ENCODE peak calls at places on chromosomes 6 and 20, in four cellular contexts. N is PC-9, P is HCT116, V is fibroblast of lung. F is an unnamed sample.

GRCh38 chr6:164721460-164721859 is 587.9 kb downstream of the C6orf118 start:
- DNase-seq in N (no peak), P (no peak), V (no peak), F (no peak)

GRCh38 chr6:11615214-11615602 is 77.7 kb downstream of the TMEM170B start:
- DNase-seq in N (peak), P (no peak), V (peak), F (peak)

GRCh38 chr6:96014846-96015245 is 928 bp upstream of the FUT9 start:
- DNase-seq in N (no peak), P (no peak), V (no peak), F (no peak)

GRCh38 chr20:61126369-61127195 is 125.5 kb upstream of the CDH4 start:
- DNase-seq in N (no peak), P (no peak), V (no peak), F (no peak)

GRCh38 chr20:11544029-11544678 is 373.5 kb upstream of the BTBD3 start:
- DNase-seq in N (peak), P (peak), V (peak), F (peak)

GRCh38 chr6:27836080-27836782 is 76.0 kb downstream of the OR2B2 start:
- DNase-seq in N (no peak), P (no peak), V (no peak), F (no peak)

GRCh38 chr6:128432394-128432793 is 88.0 kb downstream of the PTPRK start:
- DNase-seq in N (peak), P (no peak), V (peak), F (peak)

GRCh38 chr6:120410586-120410985 is 923.7 kb downstream of the TBC1D32 start:
- DNase-seq in N (no peak), P (no peak), V (no peak), F (no peak)

GRCh38 chr20:58875111-58875510 is 22.6 kb downstream of the GNAS start:
- DNase-seq in N (no peak), P (no peak), V (no peak), F (no peak)

GRCh38 chr20:63955846-63956663 is at the start of gene UCKL1:
- DNase-seq in N (peak), P (peak), V (peak), F (peak)

GRCh38 chr20:32780749-32781402 is 18.7 kb downstream of the DNMT3B start:
- DNase-seq in N (no peak), P (no peak), V (no peak), F (no peak)

GRCh38 chr6:20723236-20723635 is 189.0 kb downstream of the CDKAL1 start:
- DNase-seq in N (no peak), P (no peak), V (no peak), F (no peak)

GRCh38 chr6:153108320-153108719 is 22.8 kb downstream of the RGS17 start:
- DNase-seq in N (no peak), P (no peak), V (peak), F (peak)

GRCh38 chr6:150008588-150008987 is 16.7 kb downstream of the RAET1L start:
- DNase-seq in N (peak), P (peak), V (no peak), F (no peak)

GRCh38 chr6:142960098-142960497 is 15.1 kb upstream of the HIVEP2 start:
- DNase-seq in N (no peak), P (no peak), V (peak), F (peak)

GRCh38 chr6:139801571-139802321 is 427.3 kb upstream of the CITED2 start:
- DNase-seq in N (no peak), P (no peak), V (peak), F (peak)

GRCh38 chr20:37575884-37576283 is 48.2 kb upstream of the BLCAP start:
- DNase-seq in N (no peak), P (no peak), V (no peak), F (no peak)

GRCh38 chr6:168060521-168060931 is 18.5 kb downstream of the FRMD1 start:
- DNase-seq in N (no peak), P (no peak), V (peak), F (peak)

GRCh38 chr6:90403489-90404381 is 107.1 kb upstream of the BACH2 start:
- DNase-seq in N (peak), P (no peak), V (peak), F (peak)

GRCh38 chr6:77740380-77740779 is 87.5 kb downstream of the MEI4 start:
- DNase-seq in N (peak), P (peak), V (peak), F (peak)

GRCh38 chr6:87200469-87201174 is 45.3 kb downstream of the ZNF292 start:
- DNase-seq in N (no peak), P (no peak), V (no peak), F (peak)

GRCh38 chr20:35312348-35312747 is 20.1 kb upstream of the FAM83C start:
- DNase-seq in N (peak), P (peak), V (peak), F (peak)

GRCh38 chr6:159469449-159469848 is 223.6 kb downstream of the SOD2 start:
- DNase-seq in N (no peak), P (no peak), V (no peak), F (no peak)

GRCh38 chr20:63577317-63577894 is 3.4 kb upstream of the HELZ2 start:
- DNase-seq in N (no peak), P (no peak), V (no peak), F (no peak)

GRCh38 chr6:36914227-36914794 is 28.6 kb downstream of the C6orf89 start:
- DNase-seq in N (peak), P (peak), V (peak), F (peak)

GRCh38 chr6:160077526-160077925 is 44.1 kb upstream of the SLC22A1 start:
- DNase-seq in N (no peak), P (no peak), V (peak), F (no peak)

GRCh38 chr6:40778186-40778585 is 191.0 kb upstream of the LRFN2 start:
- DNase-seq in N (no peak), P (peak), V (peak), F (no peak)

GRCh38 chr20:57849868-57850215 is 140.0 kb upstream of the PMEPA1 start:
- DNase-seq in N (no peak), P (no peak), V (no peak), F (no peak)

GRCh38 chr20:24617080-24617432 is 147.6 kb downstream of the SYNDIG1 start:
- DNase-seq in N (no peak), P (no peak), V (no peak), F (no peak)

GRCh38 chr6:152271681-152272464 is 365.3 kb downstream of the SYNE1 start:
- DNase-seq in N (peak), P (no peak), V (peak), F (peak)

GRCh38 chr6:70280462-70280861 is 22.4 kb downstream of the COL9A1 start:
- DNase-seq in N (no peak), P (no peak), V (no peak), F (no peak)

GRCh38 chr6:10621227-10621626 is 73.2 kb downstream of the C6orf52 start:
- DNase-seq in N (no peak), P (no peak), V (no peak), F (no peak)

GRCh38 chr6:28633445-28634215 is 107.9 kb downstream of the GPX5 start:
- DNase-seq in N (no peak), P (no peak), V (no peak), F (no peak)

GRCh38 chr6:2725999-2726567 is 24.6 kb downstream of the MYLK4 start:
- DNase-seq in N (no peak), P (no peak), V (peak), F (peak)

GRCh38 chr20:37522258-37523011 is 1.4 kb downstream of the NNAT start:
- DNase-seq in N (no peak), P (no peak), V (peak), F (peak)

GRCh38 chr20:45096781-45097180 is 4.1 kb downstream of the KCNS1 start:
- DNase-seq in N (peak), P (no peak), V (no peak), F (no peak)

GRCh38 chr6:26311385-26312095 is 53.5 kb upstream of the BTN3A2 start:
- DNase-seq in N (peak), P (peak), V (peak), F (peak)

GRCh38 chr6:83226517-83226916 is 33.4 kb downstream of the RWDD2A start:
- DNase-seq in N (no peak), P (no peak), V (peak), F (peak)

GRCh38 chr6:122778961-122779671 is 400 bp upstream of the FABP7 start:
- DNase-seq in N (no peak), P (no peak), V (peak), F (no peak)

GRCh38 chr6:122780114-122780513 is 598 bp downstream of the FABP7 start:
- DNase-seq in N (no peak), P (no peak), V (no peak), F (no peak)

GRCh38 chr6:122781716-122782115 is 2.2 kb downstream of the FABP7 start:
- DNase-seq in N (no peak), P (no peak), V (no peak), F (no peak)

GRCh38 chr6:122778334-122778733 is 1.2 kb upstream of the FABP7 start:
- DNase-seq in N (no peak), P (no peak), V (no peak), F (no peak)

DNA sequence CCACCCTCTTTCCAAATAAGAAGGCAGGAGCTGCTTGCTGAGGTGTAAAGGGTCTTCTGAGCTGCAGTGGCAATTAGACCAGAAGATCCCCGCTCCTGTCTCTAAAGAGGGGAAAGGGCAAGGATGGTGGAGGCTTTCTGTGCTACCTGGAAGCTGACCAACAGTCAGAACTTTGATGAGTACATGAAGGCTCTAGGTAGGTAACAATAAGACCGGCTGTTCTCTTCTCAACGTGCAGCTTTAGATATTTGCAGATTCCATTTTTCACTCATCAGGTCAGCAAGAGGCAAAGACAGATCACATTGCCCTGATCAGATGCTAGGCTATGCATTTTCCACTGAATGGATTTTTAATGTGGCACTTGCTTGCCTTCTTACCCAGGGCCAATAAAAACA is at the start of gene FABP7:
- DNase-seq in N (no peak), P (no peak), V (no peak), F (no peak)
- H3K4me3 ChIP-seq in N (no peak), P (no peak), V (no peak), F (no peak)

GRCh38 chr6:117481278-117481925 is 1.1 kb upstream of the DCBLD1 start:
- DNase-seq in N (no peak), P (no peak), V (no peak), F (no peak)

GRCh38 chr6:117482240-117483003 is at the start of gene DCBLD1:
- DNase-seq in N (peak), P (peak), V (peak), F (peak)

GRCh38 chr6:117483004-117483644 is 650 bp downstream of the DCBLD1 start:
- DNase-seq in N (peak), P (no peak), V (no peak), F (no peak)

GRCh38 chr6:117480651-117481050 is 1.8 kb upstream of the DCBLD1 start:
- DNase-seq in N (no peak), P (no peak), V (no peak), F (no peak)

DNA sequence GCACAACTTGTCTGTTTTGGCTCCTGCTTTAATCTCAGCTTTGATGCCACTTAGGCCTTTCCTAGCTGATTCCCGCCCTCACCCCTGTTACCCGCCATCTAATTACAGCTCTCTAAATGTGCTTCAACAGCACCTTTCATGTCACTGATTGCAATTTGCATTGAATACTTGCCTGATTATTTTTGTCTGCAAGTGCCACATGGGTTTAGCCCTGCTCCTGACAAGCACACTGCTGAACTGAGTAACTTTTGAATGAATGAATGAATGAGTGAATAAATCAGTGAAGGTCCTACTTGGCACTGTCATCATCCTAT is 591 bp upstream of the DCBLD1 start:
- DNase-seq in N (no peak), P (no peak), V (no peak), F (no peak)
- TF ChIP-seq CTCF in N (no peak), P (no peak), V (no peak), F (no peak)

GRCh38 chr6:7260291-7261029 is 52.5 kb downstream of the SSR1 start:
- DNase-seq in N (no peak), P (no peak), V (no peak), F (no peak)
- H3K4me3 ChIP-seq in N (peak), P (peak), V (peak), F (peak)

DNA sequence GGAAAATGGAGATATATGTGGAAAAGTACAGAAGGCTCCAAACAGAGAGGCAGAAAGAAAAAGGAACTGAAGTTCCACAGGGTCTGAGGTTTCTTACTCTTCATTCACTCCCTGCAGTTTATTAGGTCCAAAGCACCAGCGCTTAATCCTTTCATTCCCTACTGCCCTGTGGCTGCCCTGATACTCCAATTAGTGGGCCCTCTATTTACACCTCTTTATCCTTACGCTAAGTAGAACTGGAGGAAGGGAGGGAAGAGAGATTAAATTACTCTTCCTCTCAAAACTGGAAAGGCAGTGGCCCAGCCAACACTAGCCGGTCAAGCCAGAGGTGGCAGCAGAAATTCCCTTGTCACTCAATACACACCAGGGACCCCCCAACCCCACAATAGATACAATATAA is 20.4 kb downstream of the TRERF1 start:
- DNase-seq in N (no peak), P (no peak), V (no peak), F (no peak)
- TF ChIP-seq CTCF in N (no peak), P (no peak), V (no peak), F (no peak)

DNA sequence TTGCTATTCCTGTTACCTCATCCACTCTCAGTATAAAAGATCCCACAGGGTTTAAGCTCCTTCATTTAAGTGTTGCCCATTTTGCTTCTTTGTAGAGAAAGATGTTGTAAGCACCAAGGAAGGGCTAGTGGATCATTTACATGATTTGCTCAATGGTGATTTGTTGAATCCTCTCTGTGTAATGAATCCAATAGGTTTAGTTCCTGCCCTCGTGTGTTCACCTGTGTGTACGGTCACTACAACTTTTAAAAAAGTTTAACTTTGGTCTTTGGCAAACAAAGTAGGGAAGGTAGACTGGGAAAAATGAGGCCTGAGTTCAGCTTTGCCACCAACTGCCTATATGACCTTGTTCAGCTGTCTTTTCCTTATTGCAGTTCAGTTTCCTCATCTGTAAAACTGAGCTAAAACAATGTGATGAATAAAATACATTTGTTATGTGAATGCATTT is 51.5 kb downstream of the DHX35 start:
- DNase-seq in N (no peak), P (no peak), V (no peak), F (no peak)
- H3K4me3 ChIP-seq in N (no peak), P (no peak), V (no peak), F (no peak)

F was measured in fibroblast of the aortic adventitia.